ENCODE peak calls at places on chromosomes 1 and 21, in five cellular contexts. One of them, this sample, is unnamed.

GRCh38 chr1:207362962-207363858 is 41.7 kb downstream of the CD55 start:
- DNase-seq in heart right ventricle: no peak
- DNase-seq in skeletal muscle cell: no peak
- DNase-seq in pancreas: no peak
- DNase-seq in cardiac fibroblast: peak; percentile 64
- DNase-seq in this sample: no peak

GRCh38 chr1:72439036-72439435 is 156.7 kb upstream of the NEGR1 start:
- DNase-seq in pancreas: no peak
- DNase-seq in skeletal muscle cell: peak; percentile 19
- DNase-seq in cardiac fibroblast: no peak
- DNase-seq in heart right ventricle: no peak
- DNase-seq in this sample: no peak

GRCh38 chr21:45313682-45314081 is 26.0 kb upstream of the POFUT2 start:
- DNase-seq in skeletal muscle cell: no peak
- DNase-seq in pancreas: no peak
- DNase-seq in cardiac fibroblast: no peak
- DNase-seq in heart right ventricle: no peak
- DNase-seq in this sample: no peak

GRCh38 chr1:17196496-17197180 is 8.3 kb upstream of the PADI1 start:
- DNase-seq in cardiac fibroblast: no peak
- DNase-seq in pancreas: no peak
- DNase-seq in heart right ventricle: no peak
- DNase-seq in skeletal muscle cell: no peak
- DNase-seq in this sample: no peak

GRCh38 chr1:172581779-172582178 is 48.8 kb downstream of the SUCO start:
- DNase-seq in heart right ventricle: no peak
- DNase-seq in pancreas: no peak
- DNase-seq in skeletal muscle cell: peak; percentile 0
- DNase-seq in cardiac fibroblast: peak; percentile 47
- DNase-seq in this sample: no peak

GRCh38 chr1:38071530-38072266 is 25.1 kb upstream of the POU3F1 start:
- DNase-seq in cardiac fibroblast: peak; percentile 63
- DNase-seq in skeletal muscle cell: peak; percentile 25
- DNase-seq in heart right ventricle: no peak
- DNase-seq in pancreas: no peak
- DNase-seq in this sample: no peak

GRCh38 chr1:6580119-6580587 is 359 bp downstream of the ZBTB48 start:
- DNase-seq in pancreas: no peak
- DNase-seq in heart right ventricle: no peak
- DNase-seq in cardiac fibroblast: no peak
- DNase-seq in skeletal muscle cell: no peak
- DNase-seq in this sample: no peak

GRCh38 chr1:18481190-18481920 is 625 bp downstream of the KLHDC7A start:
- DNase-seq in skeletal muscle cell: no peak
- DNase-seq in heart right ventricle: no peak
- DNase-seq in pancreas: peak; percentile 51
- DNase-seq in cardiac fibroblast: no peak
- DNase-seq in this sample: no peak

GRCh38 chr1:201302168-201302896 is 19.0 kb downstream of the PKP1 start:
- DNase-seq in cardiac fibroblast: no peak
- DNase-seq in heart right ventricle: no peak
- DNase-seq in pancreas: no peak
- DNase-seq in skeletal muscle cell: no peak
- DNase-seq in this sample: no peak

GRCh38 chr1:17617787-17618557 is 78.5 kb downstream of the ARHGEF10L start:
- DNase-seq in cardiac fibroblast: peak; percentile 28
- DNase-seq in heart right ventricle: peak; percentile 81
- DNase-seq in pancreas: no peak
- DNase-seq in skeletal muscle cell: no peak
- DNase-seq in this sample: no peak

GRCh38 chr1:159923203-159924024 is 1.9 kb downstream of the TAGLN2 start:
- DNase-seq in pancreas: peak; percentile 89
- DNase-seq in cardiac fibroblast: peak; percentile 95
- DNase-seq in skeletal muscle cell: peak; percentile 56
- DNase-seq in heart right ventricle: peak; percentile 95
- DNase-seq in this sample: peak; percentile 93

GRCh38 chr1:16420719-16421118 is 16.5 kb downstream of the SPATA21 start:
- DNase-seq in heart right ventricle: no peak
- DNase-seq in pancreas: no peak
- DNase-seq in cardiac fibroblast: no peak
- DNase-seq in skeletal muscle cell: no peak
- DNase-seq in this sample: no peak

GRCh38 chr1:1346501-1346890 is 2.7 kb downstream of the DVL1 start:
- DNase-seq in skeletal muscle cell: no peak
- DNase-seq in cardiac fibroblast: no peak
- DNase-seq in pancreas: peak; percentile 36
- DNase-seq in heart right ventricle: no peak
- DNase-seq in this sample: no peak

GRCh38 chr1:198254521-198254920 is 97.7 kb downstream of the NEK7 start:
- DNase-seq in pancreas: no peak
- DNase-seq in skeletal muscle cell: no peak
- DNase-seq in heart right ventricle: no peak
- DNase-seq in cardiac fibroblast: peak; percentile 58
- DNase-seq in this sample: no peak

GRCh38 chr1:33407750-33408436 is 23.0 kb downstream of the PHC2 start:
- DNase-seq in heart right ventricle: no peak
- DNase-seq in cardiac fibroblast: no peak
- DNase-seq in skeletal muscle cell: no peak
- DNase-seq in pancreas: no peak
- DNase-seq in this sample: no peak

GRCh38 chr21:32534113-32534512 is 51.2 kb downstream of the TCP10L start:
- DNase-seq in skeletal muscle cell: no peak
- DNase-seq in pancreas: no peak
- DNase-seq in cardiac fibroblast: no peak
- DNase-seq in heart right ventricle: no peak
- DNase-seq in this sample: no peak

DNA sequence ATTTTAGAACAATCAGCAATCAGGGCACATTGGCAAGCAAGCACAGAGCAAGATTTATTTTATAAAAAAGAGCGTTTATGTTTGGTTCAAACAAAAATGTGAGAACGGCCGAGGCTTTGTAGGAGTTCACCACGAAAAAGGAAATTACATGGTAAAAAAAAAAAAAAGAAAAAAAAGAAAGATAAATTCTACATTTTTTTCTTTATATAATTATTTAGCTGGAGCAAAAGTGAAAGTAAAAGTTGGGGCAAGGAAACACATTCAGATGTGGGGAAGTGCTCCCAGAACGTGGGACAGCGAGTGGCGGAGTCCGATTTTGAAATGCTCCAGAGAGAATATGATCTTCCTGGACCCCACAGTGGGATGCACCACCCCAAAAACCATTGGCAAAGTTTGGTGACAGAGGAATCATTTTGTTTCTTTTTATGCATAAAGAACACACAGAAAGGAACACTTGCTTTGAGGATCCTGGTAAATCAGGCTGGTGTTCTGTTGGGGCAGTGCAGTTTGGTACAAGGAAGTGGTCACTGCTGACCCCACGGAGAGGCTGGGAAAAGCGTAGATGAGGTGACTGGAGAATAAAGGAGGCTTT is 16.3 kb upstream of the ATP5PO start:
- DNase-seq in heart right ventricle: no peak
- DNase-seq in skeletal muscle cell: no peak
- DNase-seq in cardiac fibroblast: no peak
- DNase-seq in pancreas: no peak
- DNase-seq in this sample: no peak
- H3K4me3 ChIP-seq in heart right ventricle: peak overlapping the region; percentile 25
- H3K4me3 ChIP-seq in skeletal muscle cell: peak overlapping the region; percentile 20
- H3K4me3 ChIP-seq in cardiac fibroblast: peak overlapping the region; percentile 0
- H3K4me3 ChIP-seq in pancreas: peak overlapping the region; percentile 6
- H3K4me3 ChIP-seq in this sample: peak overlapping the region; percentile 26

DNA sequence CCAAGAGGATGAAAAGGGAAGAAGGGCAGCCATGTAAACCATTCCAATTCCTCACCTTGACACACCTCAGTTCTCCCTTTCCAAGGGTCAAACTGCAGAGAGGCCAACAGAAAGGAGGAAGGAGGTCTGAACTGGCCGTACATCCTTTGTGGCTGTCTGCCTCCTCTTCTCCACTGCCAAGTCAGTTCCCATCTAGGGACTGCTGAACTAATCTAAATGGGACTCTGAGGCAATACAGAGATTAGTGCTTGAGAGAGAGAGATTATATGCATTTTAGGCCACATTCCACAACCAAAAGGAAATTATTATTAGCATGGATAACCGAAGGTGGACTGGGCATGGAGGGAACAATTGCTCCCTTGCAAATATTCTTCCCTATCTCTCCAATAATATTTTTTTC is 2.7 kb downstream of the ARHGEF11 start:
- DNase-seq in heart right ventricle: no peak
- DNase-seq in cardiac fibroblast: peak; percentile 48
- DNase-seq in pancreas: no peak
- DNase-seq in skeletal muscle cell: no peak
- DNase-seq in this sample: no peak
- H3K4me3 ChIP-seq in heart right ventricle: no peak overlapping the region
- H3K4me3 ChIP-seq in cardiac fibroblast: peak overlapping the region; percentile 68
- H3K4me3 ChIP-seq in pancreas: peak overlapping the region; percentile 60
- H3K4me3 ChIP-seq in skeletal muscle cell: peak overlapping the region; percentile 76
- H3K4me3 ChIP-seq in this sample: peak overlapping the region; percentile 22

GRCh38 chr1:225423518-225423855 is 4.4 kb downstream of the LBR start:
- DNase-seq in cardiac fibroblast: no peak
- DNase-seq in pancreas: no peak
- DNase-seq in skeletal muscle cell: no peak
- DNase-seq in heart right ventricle: no peak
- DNase-seq in this sample: no peak
- H3K4me3 ChIP-seq in cardiac fibroblast: no peak overlapping the region
- H3K4me3 ChIP-seq in pancreas: no peak overlapping the region
- H3K4me3 ChIP-seq in skeletal muscle cell: no peak overlapping the region
- H3K4me3 ChIP-seq in heart right ventricle: no peak overlapping the region
- H3K4me3 ChIP-seq in this sample: no peak overlapping the region

GRCh38 chr21:16992448-16992847 is 520.4 kb upstream of the CXADR start:
- DNase-seq in pancreas: no peak
- DNase-seq in skeletal muscle cell: no peak
- DNase-seq in heart right ventricle: no peak
- DNase-seq in cardiac fibroblast: no peak
- DNase-seq in this sample: no peak

DNA sequence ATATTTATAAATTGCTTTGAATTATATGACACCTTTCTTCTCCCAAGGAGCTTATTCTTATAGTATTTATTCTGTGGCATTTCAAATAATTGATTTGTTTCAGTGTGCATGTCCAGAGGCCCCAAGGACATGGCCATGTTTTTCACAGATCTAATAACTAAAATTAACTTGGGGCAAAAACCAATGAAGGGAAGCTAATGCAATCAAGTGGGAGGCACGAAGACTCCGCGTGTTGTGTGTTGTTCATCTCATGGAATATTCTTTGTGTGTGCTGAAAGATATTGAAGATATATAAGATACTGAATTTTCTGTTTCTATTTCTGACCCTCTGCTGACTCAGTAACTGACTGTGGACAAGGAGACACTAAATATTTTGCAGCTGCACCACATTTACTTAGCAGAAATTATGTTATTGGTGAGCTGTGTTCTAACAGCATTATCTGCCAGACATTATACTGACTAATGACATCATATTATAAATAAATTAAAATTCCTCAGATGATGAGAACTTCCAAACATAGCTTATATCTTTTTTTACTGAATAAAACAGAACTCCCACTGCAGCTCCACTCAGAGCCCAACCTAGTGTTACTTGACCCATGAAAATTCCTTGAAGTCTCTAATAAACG is 519.3 kb upstream of the CXADR start:
- DNase-seq in heart right ventricle: no peak
- DNase-seq in skeletal muscle cell: no peak
- DNase-seq in cardiac fibroblast: no peak
- DNase-seq in pancreas: no peak
- DNase-seq in this sample: no peak
- H3K4me3 ChIP-seq in heart right ventricle: no peak overlapping the region
- H3K4me3 ChIP-seq in skeletal muscle cell: no peak overlapping the region
- H3K4me3 ChIP-seq in cardiac fibroblast: no peak overlapping the region
- H3K4me3 ChIP-seq in pancreas: no peak overlapping the region
- H3K4me3 ChIP-seq in this sample: no peak overlapping the region

GRCh38 chr1:24279590-24280232 is 39.4 kb upstream of the GRHL3 start:
- DNase-seq in heart right ventricle: no peak
- DNase-seq in cardiac fibroblast: no peak
- DNase-seq in pancreas: no peak
- DNase-seq in skeletal muscle cell: no peak
- DNase-seq in this sample: no peak

GRCh38 chr1:24282491-24282890 is 36.7 kb upstream of the GRHL3 start:
- DNase-seq in heart right ventricle: no peak
- DNase-seq in pancreas: no peak
- DNase-seq in skeletal muscle cell: no peak
- DNase-seq in cardiac fibroblast: no peak
- DNase-seq in this sample: no peak

GRCh38 chr1:24284156-24284471 is 35.0 kb upstream of the GRHL3 start:
- DNase-seq in pancreas: no peak
- DNase-seq in skeletal muscle cell: no peak
- DNase-seq in cardiac fibroblast: no peak
- DNase-seq in heart right ventricle: no peak
- DNase-seq in this sample: no peak

GRCh38 chr1:24283326-24284155 is 35.6 kb upstream of the GRHL3 start:
- DNase-seq in pancreas: no peak
- DNase-seq in skeletal muscle cell: no peak
- DNase-seq in cardiac fibroblast: peak; percentile 68
- DNase-seq in heart right ventricle: no peak
- DNase-seq in this sample: no peak

GRCh38 chr1:24281591-24281990 is 37.6 kb upstream of the GRHL3 start:
- DNase-seq in skeletal muscle cell: no peak
- DNase-seq in heart right ventricle: no peak
- DNase-seq in pancreas: no peak
- DNase-seq in cardiac fibroblast: no peak
- DNase-seq in this sample: no peak
- H3K4me3 ChIP-seq in skeletal muscle cell: no peak overlapping the region
- H3K4me3 ChIP-seq in heart right ventricle: no peak overlapping the region
- H3K4me3 ChIP-seq in pancreas: no peak overlapping the region
- H3K4me3 ChIP-seq in cardiac fibroblast: no peak overlapping the region
- H3K4me3 ChIP-seq in this sample: no peak overlapping the region

GRCh38 chr21:43733060-43733459 is 14.1 kb downstream of the PDXK start:
- DNase-seq in cardiac fibroblast: no peak
- DNase-seq in heart right ventricle: no peak
- DNase-seq in skeletal muscle cell: no peak
- DNase-seq in pancreas: no peak
- DNase-seq in this sample: no peak

GRCh38 chr21:43734131-43734634 is 15.3 kb downstream of the PDXK start:
- DNase-seq in heart right ventricle: no peak
- DNase-seq in skeletal muscle cell: no peak
- DNase-seq in cardiac fibroblast: no peak
- DNase-seq in pancreas: peak; percentile 70
- DNase-seq in this sample: no peak

GRCh38 chr21:43731891-43732711 is 13.2 kb downstream of the PDXK start:
- DNase-seq in cardiac fibroblast: peak; percentile 73
- DNase-seq in skeletal muscle cell: no peak
- DNase-seq in pancreas: no peak
- DNase-seq in heart right ventricle: no peak
- DNase-seq in this sample: no peak

GRCh38 chr21:43734830-43735229 is 15.9 kb downstream of the PDXK start:
- DNase-seq in heart right ventricle: no peak
- DNase-seq in cardiac fibroblast: peak; percentile 88
- DNase-seq in pancreas: no peak
- DNase-seq in skeletal muscle cell: peak; percentile 45
- DNase-seq in this sample: no peak

GRCh38 chr21:43733529-43734071 is 14.7 kb downstream of the PDXK start:
- DNase-seq in heart right ventricle: no peak
- DNase-seq in skeletal muscle cell: peak; percentile 32
- DNase-seq in cardiac fibroblast: peak; percentile 60
- DNase-seq in pancreas: peak; percentile 52
- DNase-seq in this sample: no peak
- H3K4me3 ChIP-seq in heart right ventricle: no peak overlapping the region
- H3K4me3 ChIP-seq in skeletal muscle cell: no peak overlapping the region
- H3K4me3 ChIP-seq in cardiac fibroblast: no peak overlapping the region
- H3K4me3 ChIP-seq in pancreas: no peak overlapping the region
- H3K4me3 ChIP-seq in this sample: no peak overlapping the region